ENCODE peak calls at places on chromosomes 2 and 18, in five cellular contexts. X is heart right ventricle, U is mesendoderm, N is left ventricle myocardium superior, F is cardiac fibroblast. D is an unnamed sample.

GRCh38 chr2:84924173-84925106 is 19.0 kb downstream of the TMSB10 start:
- DNase-seq in N (no peak), X (peak), F (peak), U (peak), D (no peak)

GRCh38 chr18:26356045-26356785 is 130.0 kb downstream of the TAF4B start:
- DNase-seq in X (no peak), F (no peak), U (no peak), N (no peak), D (no peak)

GRCh38 chr2:74462054-74462785 is 3.0 kb downstream of the MOGS start:
- DNase-seq in X (no peak), F (no peak), U (no peak), N (no peak), D (peak)

GRCh38 chr2:99850076-99850710 is 292.2 kb downstream of the AFF3 start:
- DNase-seq in N (no peak), U (no peak), X (no peak), F (no peak), D (no peak)

GRCh38 chr18:78611869-78612268 is 367.7 kb upstream of the SALL3 start:
- DNase-seq in N (no peak), X (no peak), F (no peak), U (no peak), D (no peak)

GRCh38 chr18:37238271-37238670 is 327.3 kb downstream of the CELF4 start:
- DNase-seq in N (no peak), U (no peak), F (no peak), X (no peak), D (no peak)

GRCh38 chr18:34976899-34977786 is 64.1 kb upstream of the MAPRE2 start:
- DNase-seq in X (peak), N (peak), U (peak), F (peak), D (peak)

GRCh38 chr2:102837626-102838198 is 75.9 kb downstream of the TMEM182 start:
- DNase-seq in F (no peak), U (no peak), N (no peak), X (no peak), D (no peak)

GRCh38 chr2:9594361-9595063 is 36.3 kb downstream of the YWHAQ start:
- DNase-seq in F (peak), U (peak), N (no peak), X (peak), D (no peak)

GRCh38 chr2:112644155-112644932 is 1.4 kb upstream of the SLC20A1 start:
- DNase-seq in F (no peak), X (no peak), N (no peak), U (peak), D (no peak)

GRCh38 chr2:72989770-72990556 is 72.6 kb downstream of the EMX1 start:
- DNase-seq in U (no peak), F (peak), N (peak), X (peak), D (peak)

GRCh38 chr2:128318776-128319456 is at the start of gene HS6ST1:
- DNase-seq in X (peak), N (peak), F (peak), U (peak), D (peak)

GRCh38 chr2:216516730-216517350 is 18.2 kb downstream of the RPL37A start:
- DNase-seq in F (peak), X (no peak), U (peak), N (no peak), D (no peak)

GRCh38 chr2:179265082-179265575 is 497 bp upstream of the SESTD1 start:
- DNase-seq in N (no peak), F (peak), U (no peak), X (no peak), D (no peak)

GRCh38 chr2:16630463-16630862 is 35.2 kb downstream of the CYRIA start:
- DNase-seq in F (no peak), N (no peak), U (no peak), X (no peak), D (no peak)

GRCh38 chr2:20512061-20512605 is 65.3 kb downstream of the RHOB start:
- DNase-seq in U (no peak), N (no peak), F (no peak), X (no peak), D (no peak)

GRCh38 chr2:219483451-219484342 is 15.0 kb upstream of the GMPPA start:
- DNase-seq in F (no peak), U (no peak), X (no peak), N (no peak), D (no peak)

D was measured in aorta.